ENCODE peak calls at places on chromosome 13, in five cellular contexts. One of them, this sample, is unnamed.

GRCh38 chr13:48749699-48750473 is 96.2 kb downstream of the CYSLTR2 start:
- DNase-seq in aorta: peak; percentile 87
- DNase-seq in naive thymus-derived CD4-positive, alpha-beta T cell: no peak
- DNase-seq in Panc1: peak; percentile 91
- DNase-seq in gastrocnemius medialis: peak; percentile 85
- DNase-seq in this sample: peak; percentile 90

GRCh38 chr13:33380487-33381079 is 95.0 kb upstream of the STARD13 start:
- DNase-seq in aorta: no peak
- DNase-seq in naive thymus-derived CD4-positive, alpha-beta T cell: no peak
- DNase-seq in Panc1: no peak
- DNase-seq in gastrocnemius medialis: no peak
- DNase-seq in this sample: no peak

GRCh38 chr13:79119578-79120107 is 286.4 kb downstream of the RBM26 start:
- DNase-seq in aorta: no peak
- DNase-seq in naive thymus-derived CD4-positive, alpha-beta T cell: no peak
- DNase-seq in Panc1: no peak
- DNase-seq in gastrocnemius medialis: no peak
- DNase-seq in this sample: no peak

GRCh38 chr13:36766295-36766694 is 52.7 kb upstream of the RFXAP start:
- DNase-seq in aorta: no peak
- DNase-seq in naive thymus-derived CD4-positive, alpha-beta T cell: no peak
- DNase-seq in Panc1: no peak
- DNase-seq in gastrocnemius medialis: no peak
- DNase-seq in this sample: no peak

GRCh38 chr13:98576963-98577822 is at the start of gene STK24:
- DNase-seq in aorta: peak; percentile 79
- DNase-seq in naive thymus-derived CD4-positive, alpha-beta T cell: no peak
- DNase-seq in Panc1: no peak
- DNase-seq in gastrocnemius medialis: peak; percentile 57
- DNase-seq in this sample: peak; percentile 82

GRCh38 chr13:42875448-42876269 is 94.3 kb downstream of the FAM216B start:
- DNase-seq in aorta: no peak
- DNase-seq in naive thymus-derived CD4-positive, alpha-beta T cell: no peak
- DNase-seq in Panc1: no peak
- DNase-seq in gastrocnemius medialis: no peak
- DNase-seq in this sample: no peak

GRCh38 chr13:23739597-23739996 is 149.6 kb downstream of the MIPEP start:
- DNase-seq in aorta: no peak
- DNase-seq in naive thymus-derived CD4-positive, alpha-beta T cell: no peak
- DNase-seq in Panc1: no peak
- DNase-seq in gastrocnemius medialis: no peak
- DNase-seq in this sample: no peak

GRCh38 chr13:42478531-42479156 is 95.3 kb upstream of the TNFSF11 start:
- DNase-seq in aorta: no peak
- DNase-seq in naive thymus-derived CD4-positive, alpha-beta T cell: no peak
- DNase-seq in Panc1: no peak
- DNase-seq in gastrocnemius medialis: no peak
- DNase-seq in this sample: no peak

GRCh38 chr13:79538757-79539156 is 57.8 kb downstream of the NDFIP2 start:
- DNase-seq in aorta: no peak
- DNase-seq in naive thymus-derived CD4-positive, alpha-beta T cell: no peak
- DNase-seq in Panc1: no peak
- DNase-seq in gastrocnemius medialis: no peak
- DNase-seq in this sample: no peak

GRCh38 chr13:31159306-31159705 is 2.4 kb downstream of the HSPH1 start:
- DNase-seq in aorta: no peak
- DNase-seq in naive thymus-derived CD4-positive, alpha-beta T cell: no peak
- DNase-seq in Panc1: no peak
- DNase-seq in gastrocnemius medialis: no peak
- DNase-seq in this sample: no peak
- H3K4me3 ChIP-seq in aorta: no peak overlapping the region
- H3K4me3 ChIP-seq in naive thymus-derived CD4-positive, alpha-beta T cell: peak overlapping the region; percentile 89
- H3K4me3 ChIP-seq in Panc1: peak overlapping the region; percentile 85
- H3K4me3 ChIP-seq in gastrocnemius medialis: no peak overlapping the region
- H3K4me3 ChIP-seq in this sample: peak overlapping the region; percentile 94

DNA sequence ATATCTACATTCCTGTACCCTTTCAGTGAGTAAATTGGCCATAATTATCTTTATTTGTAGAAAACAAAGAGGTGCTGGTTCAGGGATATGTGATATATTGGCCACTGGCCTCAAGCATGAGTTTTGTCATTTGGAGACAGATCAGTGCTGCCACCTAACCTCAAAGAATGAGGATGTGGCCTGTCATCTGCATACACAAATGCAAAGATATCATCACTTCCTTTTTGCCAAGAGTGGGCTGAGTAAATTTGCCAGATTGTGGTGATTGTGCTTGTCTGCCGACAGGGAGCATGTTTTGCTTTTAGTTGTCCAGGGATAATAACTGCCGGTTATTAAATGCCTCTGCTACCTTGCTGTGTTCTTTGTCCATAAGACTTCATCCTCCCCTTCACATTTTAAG is 44.2 kb downstream of the WASF3 start:
- DNase-seq in aorta: no peak
- DNase-seq in naive thymus-derived CD4-positive, alpha-beta T cell: no peak
- DNase-seq in Panc1: no peak
- DNase-seq in gastrocnemius medialis: no peak
- DNase-seq in this sample: no peak
- H3K4me1 ChIP-seq in aorta: peaks cover 5% of the 10 kb centered on the region
- H3K4me1 ChIP-seq in naive thymus-derived CD4-positive, alpha-beta T cell: no peaks in the 10 kb centered on the region
- H3K4me1 ChIP-seq in Panc1: no peaks in the 10 kb centered on the region
- H3K4me1 ChIP-seq in gastrocnemius medialis: peaks cover 26% of the 10 kb centered on the region
- H3K4me1 ChIP-seq in this sample: peaks cover 12% of the 10 kb centered on the region

GRCh38 chr13:112605531-112605990 is 17.6 kb upstream of the TUBGCP3 start:
- DNase-seq in aorta: no peak
- DNase-seq in naive thymus-derived CD4-positive, alpha-beta T cell: no peak
- DNase-seq in Panc1: no peak
- DNase-seq in gastrocnemius medialis: no peak
- DNase-seq in this sample: no peak
- H3K4me3 ChIP-seq in aorta: no peak overlapping the region
- H3K4me3 ChIP-seq in naive thymus-derived CD4-positive, alpha-beta T cell: peak overlapping the region; percentile 51
- H3K4me3 ChIP-seq in Panc1: peak overlapping the region; percentile 70
- H3K4me3 ChIP-seq in gastrocnemius medialis: peak overlapping the region; percentile 64
- H3K4me3 ChIP-seq in this sample: peak overlapping the region; percentile 71

DNA sequence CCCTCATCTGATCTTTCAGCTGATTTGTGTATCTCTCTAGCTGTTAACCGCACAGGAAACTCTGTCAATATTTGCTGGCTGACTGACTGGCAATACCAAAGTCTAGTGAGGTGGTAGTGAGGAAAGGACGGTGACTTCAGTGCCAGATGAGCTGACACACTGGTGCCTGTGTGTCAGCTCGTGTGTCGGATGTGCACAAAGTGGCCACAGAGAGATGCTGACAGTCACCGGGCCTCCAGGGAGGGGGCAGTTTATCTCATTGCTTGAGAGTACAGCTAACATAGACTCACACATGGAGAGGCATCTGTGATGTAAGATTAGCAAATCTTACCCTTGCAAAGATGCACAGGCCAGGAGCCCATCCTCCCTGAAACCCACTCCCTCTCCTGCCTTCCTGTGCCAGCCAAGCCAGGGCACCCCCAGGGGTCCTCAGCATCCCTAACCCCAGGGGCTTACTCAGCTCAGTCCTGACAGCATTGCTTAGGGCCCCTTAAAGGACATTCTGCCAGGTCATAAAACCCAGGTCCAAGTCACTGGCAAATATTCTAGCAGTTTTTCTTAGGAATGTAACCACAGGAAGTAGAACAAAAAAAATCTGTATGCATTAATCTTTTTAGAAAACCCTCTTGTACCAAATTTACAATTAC is 80.2 kb downstream of the SHISA2 start:
- DNase-seq in aorta: no peak
- DNase-seq in naive thymus-derived CD4-positive, alpha-beta T cell: peak; percentile 20
- DNase-seq in Panc1: no peak
- DNase-seq in gastrocnemius medialis: no peak
- DNase-seq in this sample: no peak
- H3K4me1 ChIP-seq in aorta: no peaks in the 10 kb centered on the region
- H3K4me1 ChIP-seq in naive thymus-derived CD4-positive, alpha-beta T cell: peaks cover 37% of the 10 kb centered on the region
- H3K4me1 ChIP-seq in Panc1: no peaks in the 10 kb centered on the region
- H3K4me1 ChIP-seq in gastrocnemius medialis: peaks cover 9% of the 10 kb centered on the region
- H3K4me1 ChIP-seq in this sample: peaks cover 9% of the 10 kb centered on the region

GRCh38 chr13:39856714-39857113 is 201.3 kb downstream of the COG6 start:
- DNase-seq in aorta: no peak
- DNase-seq in naive thymus-derived CD4-positive, alpha-beta T cell: no peak
- DNase-seq in Panc1: no peak
- DNase-seq in gastrocnemius medialis: no peak
- DNase-seq in this sample: no peak
- H3K4me3 ChIP-seq in aorta: no peak overlapping the region
- H3K4me3 ChIP-seq in naive thymus-derived CD4-positive, alpha-beta T cell: no peak overlapping the region
- H3K4me3 ChIP-seq in Panc1: no peak overlapping the region
- H3K4me3 ChIP-seq in gastrocnemius medialis: no peak overlapping the region
- H3K4me3 ChIP-seq in this sample: no peak overlapping the region

GRCh38 chr13:109157275-109157674 is 527.9 kb downstream of the MYO16 start:
- DNase-seq in aorta: no peak
- DNase-seq in naive thymus-derived CD4-positive, alpha-beta T cell: no peak
- DNase-seq in Panc1: no peak
- DNase-seq in gastrocnemius medialis: no peak
- DNase-seq in this sample: no peak
- H3K4me1 ChIP-seq in aorta: peaks cover 7% of the 10 kb centered on the region
- H3K4me1 ChIP-seq in naive thymus-derived CD4-positive, alpha-beta T cell: no peaks in the 10 kb centered on the region
- H3K4me1 ChIP-seq in Panc1: peaks cover 41% of the 10 kb centered on the region
- H3K4me1 ChIP-seq in gastrocnemius medialis: peaks cover 20% of the 10 kb centered on the region
- H3K4me1 ChIP-seq in this sample: peaks cover 10% of the 10 kb centered on the region

GRCh38 chr13:114199961-114200672 is 21.1 kb downstream of the CFAP97D2 start:
- DNase-seq in aorta: no peak
- DNase-seq in naive thymus-derived CD4-positive, alpha-beta T cell: no peak
- DNase-seq in Panc1: no peak
- DNase-seq in gastrocnemius medialis: no peak
- DNase-seq in this sample: no peak
- H3K4me3 ChIP-seq in aorta: no peak overlapping the region
- H3K4me3 ChIP-seq in naive thymus-derived CD4-positive, alpha-beta T cell: no peak overlapping the region
- H3K4me3 ChIP-seq in Panc1: no peak overlapping the region
- H3K4me3 ChIP-seq in gastrocnemius medialis: no peak overlapping the region
- H3K4me3 ChIP-seq in this sample: peak overlapping the region; percentile 27

GRCh38 chr13:50894504-50894903 is 15.1 kb upstream of the RNASEH2B start:
- DNase-seq in aorta: no peak
- DNase-seq in naive thymus-derived CD4-positive, alpha-beta T cell: no peak
- DNase-seq in Panc1: no peak
- DNase-seq in gastrocnemius medialis: no peak
- DNase-seq in this sample: no peak
- H3K4me1 ChIP-seq in aorta: no peaks in the 10 kb centered on the region
- H3K4me1 ChIP-seq in naive thymus-derived CD4-positive, alpha-beta T cell: peaks cover 16% of the 10 kb centered on the region
- H3K4me1 ChIP-seq in Panc1: no peaks in the 10 kb centered on the region
- H3K4me1 ChIP-seq in gastrocnemius medialis: peaks cover 4% of the 10 kb centered on the region
- H3K4me1 ChIP-seq in this sample: no peaks in the 10 kb centered on the region